ENCODE peak calls at places on chromosomes 7 and 10, in seven cellular contexts. J, P, Y, W, L, H and T are unnamed samples.

GRCh38 chr10:118850418-118851061 is 95.8 kb upstream of the CACUL1 start:
- DNase-seq in W (peak; percentile 16), Y (peak; percentile 49), P (peak; percentile 86), H (no peak), L (peak; percentile 70), J (peak; percentile 67), T (peak; percentile 47)

GRCh38 chr7:157397751-157398691 is 61.2 kb downstream of the DNAJB6 start:
- DNase-seq in L (peak; percentile 67), Y (peak; percentile 69), J (peak; percentile 77), P (peak; percentile 58), W (no peak), H (no peak), T (no peak)

GRCh38 chr7:39272676-39273075 is 293.5 kb upstream of the YAE1 start:
- DNase-seq in H (no peak), L (no peak), Y (no peak), P (no peak), W (no peak), J (no peak), T (no peak)

GRCh38 chr7:129739427-129739826 is 127.9 kb downstream of the NRF1 start:
- DNase-seq in L (no peak), W (no peak), P (no peak), H (no peak), Y (no peak), J (no peak), T (peak; percentile 11)

GRCh38 chr10:97422921-97423420 is 3.0 kb upstream of the PGAM1 start:
- DNase-seq in L (no peak), P (no peak), W (no peak), H (no peak), Y (no peak), J (no peak), T (no peak)

GRCh38 chr10:34523017-34523767 is 291.9 kb downstream of the PARD3 start:
- DNase-seq in Y (no peak), W (no peak), J (peak; percentile 55), H (no peak), L (no peak), P (no peak), T (no peak)

GRCh38 chr10:30056281-30056680 is 3.1 kb downstream of the JCAD start:
- DNase-seq in J (no peak), P (no peak), L (no peak), W (no peak), Y (no peak), H (no peak), T (no peak)

GRCh38 chr7:137990251-137990901 is 11.5 kb downstream of the CREB3L2 start:
- DNase-seq in H (no peak), P (no peak), J (no peak), Y (no peak), L (peak; percentile 51), W (no peak), T (no peak)

GRCh38 chr7:158432369-158433270 is 155.0 kb downstream of the PTPRN2 start:
- DNase-seq in L (peak; percentile 68), J (no peak), Y (peak; percentile 28), W (no peak), H (no peak), P (peak; percentile 68), T (no peak)

GRCh38 chr7:1849351-1849951 is 179.4 kb downstream of the ELFN1 start:
- DNase-seq in L (no peak), Y (no peak), H (no peak), P (peak; percentile 49), J (no peak), W (no peak), T (no peak)

GRCh38 chr10:3782456-3783312 is 2.3 kb downstream of the KLF6 start:
- DNase-seq in L (peak; percentile 88), P (peak; percentile 53), W (no peak), H (no peak), J (peak; percentile 87), Y (peak; percentile 82), T (peak; percentile 68)

GRCh38 chr7:119197872-119198527 is 973.5 kb downstream of the ANKRD7 start:
- DNase-seq in Y (no peak), W (no peak), L (no peak), H (peak; percentile 0), P (no peak), J (no peak), T (no peak)

GRCh38 chr7:82469207-82469606 is 25.6 kb upstream of the CACNA2D1 start:
- DNase-seq in Y (no peak), W (no peak), L (no peak), P (no peak), J (no peak), H (no peak), T (no peak)

GRCh38 chr10:129946868-129947267 is 17.2 kb downstream of the EBF3 start:
- DNase-seq in W (no peak), P (no peak), L (no peak), Y (no peak), J (no peak), H (no peak), T (no peak)

GRCh38 chr7:129831424-129832058 is 121.2 kb downstream of the UBE2H start:
- DNase-seq in H (no peak), L (peak; percentile 87), J (peak; percentile 42), P (no peak), W (no peak), Y (peak; percentile 56), T (peak; percentile 59)

GRCh38 chr10:76432274-76433012 is 1001.0 kb downstream of the LRMDA start:
- DNase-seq in Y (peak; percentile 56), L (peak; percentile 62), H (no peak), P (no peak), J (peak; percentile 45), W (no peak), T (peak; percentile 60)

GRCh38 chr7:37504791-37505190 is 56.1 kb upstream of the ELMO1 start:
- DNase-seq in L (no peak), W (no peak), Y (no peak), J (no peak), H (no peak), P (no peak), T (no peak)

GRCh38 chr10:119655566-119656001 is 4.4 kb downstream of the BAG3 start:
- DNase-seq in J (peak; percentile 77), L (peak; percentile 91), W (peak; percentile 17), P (no peak), H (no peak), Y (peak; percentile 67), T (peak; percentile 61)

GRCh38 chr10:72276013-72276387 is 2.3 kb downstream of the DDIT4 start:
- DNase-seq in P (peak; percentile 63), L (no peak), Y (no peak), H (no peak), J (no peak), W (no peak), T (peak; percentile 81)

GRCh38 chr7:50978633-50979215 is 196.0 kb upstream of the GRB10 start:
- DNase-seq in W (no peak), H (no peak), P (no peak), L (no peak), Y (no peak), J (no peak), T (no peak)

GRCh38 chr7:31493714-31494181 is 20.1 kb upstream of the ITPRID1 start:
- DNase-seq in H (no peak), J (peak; percentile 75), W (no peak), L (no peak), P (no peak), Y (no peak), T (peak; percentile 25)

GRCh38 chr10:28924585-28925153 is 247.3 kb downstream of the BAMBI start:
- DNase-seq in H (no peak), P (no peak), J (no peak), Y (no peak), W (no peak), L (no peak), T (no peak)
- H3K4me3 ChIP-seq in H (no peak overlapping the region), P (no peak overlapping the region), J (no peak overlapping the region), Y (no peak overlapping the region), W (no peak overlapping the region), L (no peak overlapping the region), T (no peak overlapping the region)

GRCh38 chr7:25854059-25854458 is 297.9 kb upstream of the NFE2L3 start:
- DNase-seq in W (no peak), Y (no peak), J (no peak), L (no peak), H (no peak), P (no peak), T (no peak)

GRCh38 chr7:25858200-25858561 is 293.8 kb upstream of the NFE2L3 start:
- DNase-seq in L (no peak), H (no peak), Y (no peak), J (no peak), P (no peak), W (no peak), T (no peak)

GRCh38 chr7:25857376-25858067 is 294.5 kb upstream of the NFE2L3 start:
- DNase-seq in H (no peak), J (peak; percentile 43), Y (peak; percentile 89), W (no peak), P (no peak), L (no peak), T (no peak)

GRCh38 chr7:25854608-25855497 is 297.1 kb upstream of the NFE2L3 start:
- DNase-seq in Y (peak; percentile 93), P (no peak), W (no peak), L (no peak), J (peak; percentile 88), H (no peak), T (peak; percentile 93)

GRCh38 chr7:25856056-25856780 is 295.8 kb upstream of the NFE2L3 start:
- DNase-seq in P (no peak), J (peak; percentile 10), W (no peak), H (no peak), Y (peak; percentile 65), L (no peak), T (no peak)
- H3K4me3 ChIP-seq in P (peak overlapping the region; percentile 46), J (peak overlapping the region; percentile 2), W (peak overlapping the region; percentile 35), H (peak overlapping the region; percentile 55), Y (peak overlapping the region; percentile 40), L (peak overlapping the region; percentile 50), T (peak overlapping the region; percentile 34)

GRCh38 chr7:128151646-128152045 is 89.4 kb upstream of the LEP start:
- DNase-seq in Y (no peak), J (no peak), W (no peak), H (no peak), L (no peak), P (no peak), T (no peak)

GRCh38 chr7:128152721-128153120 is 88.4 kb upstream of the LEP start:
- DNase-seq in P (no peak), J (no peak), W (no peak), H (no peak), Y (no peak), L (no peak), T (no peak)

GRCh38 chr7:128148676-128149075 is 92.4 kb upstream of the LEP start:
- DNase-seq in L (no peak), H (no peak), J (no peak), W (no peak), P (no peak), Y (no peak), T (peak; percentile 34)

GRCh38 chr7:128153436-128153835 is 87.6 kb upstream of the LEP start:
- DNase-seq in H (no peak), J (no peak), Y (no peak), P (no peak), W (no peak), L (no peak), T (no peak)

GRCh38 chr7:128150223-128150622 is 90.9 kb upstream of the LEP start:
- DNase-seq in J (no peak), H (no peak), Y (no peak), P (no peak), W (no peak), L (no peak), T (no peak)
- H3K4me3 ChIP-seq in J (no peak overlapping the region), H (no peak overlapping the region), Y (no peak overlapping the region), P (no peak overlapping the region), W (no peak overlapping the region), L (no peak overlapping the region), T (no peak overlapping the region)

DNA sequence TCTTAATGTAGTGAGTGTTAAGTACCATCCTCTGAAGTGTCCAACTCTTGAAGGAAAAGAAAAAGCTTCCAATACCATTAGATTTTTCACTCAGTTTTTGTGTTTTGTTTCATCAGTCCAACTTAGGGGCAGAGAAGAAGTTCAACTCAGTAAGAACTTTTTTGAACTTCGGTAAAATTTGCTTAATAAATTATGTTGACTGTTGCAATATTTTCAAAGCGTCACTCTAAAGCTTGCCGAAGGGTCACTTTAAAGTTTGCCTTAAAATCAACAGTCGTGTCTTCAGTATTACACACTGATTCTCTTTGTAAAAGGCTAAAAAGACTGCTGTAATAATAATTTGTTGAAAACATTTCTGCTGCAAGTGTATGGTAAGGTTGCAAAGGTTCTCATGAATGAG is 17.6 kb downstream of the CD36 start:
- DNase-seq in W (no peak), P (no peak), L (no peak), Y (no peak), H (no peak), J (no peak), T (no peak)
- H3K4me3 ChIP-seq in W (no peak overlapping the region), P (no peak overlapping the region), L (no peak overlapping the region), Y (no peak overlapping the region), H (no peak overlapping the region), J (no peak overlapping the region), T (no peak overlapping the region)